ENCODE peak calls at places on chromosomes 5 and 9, in six cellular contexts. S, O, U, L, A and R are unnamed samples.

GRCh38 chr9:131671150-131671549 is 68.7 kb downstream of the RAPGEF1 start:
- DNase-seq in U (no peak), A (no peak), O (no peak), S (no peak), L (no peak), R (no peak)

GRCh38 chr5:176660860-176661641 is 13.8 kb downstream of the TSPAN17 start:
- DNase-seq in O (peak; percentile 71), S (peak; percentile 81), U (peak; percentile 96), L (peak; percentile 77), A (peak; percentile 60), R (peak; percentile 87)

GRCh38 chr5:154207204-154207603 is 16.7 kb downstream of the GALNT10 start:
- DNase-seq in L (no peak), O (no peak), A (no peak), S (no peak), U (no peak), R (no peak)

GRCh38 chr5:307794-308579 is 13.5 kb upstream of the AHRR start:
- DNase-seq in U (no peak), A (no peak), L (no peak), S (no peak), O (no peak), R (no peak)

GRCh38 chr5:87137280-87137679 is 130.4 kb upstream of the RASA1 start:
- DNase-seq in S (no peak), L (no peak), U (no peak), O (no peak), A (no peak), R (no peak)

GRCh38 chr5:36950586-36951457 is 74.3 kb downstream of the NIPBL start:
- DNase-seq in U (no peak), A (no peak), S (no peak), O (no peak), L (peak; percentile 84), R (no peak)

GRCh38 chr9:70117835-70118319 is 74.2 kb downstream of the MAMDC2 start:
- DNase-seq in O (no peak), A (no peak), U (no peak), L (peak; percentile 62), S (no peak), R (no peak)

GRCh38 chr5:134245101-134245604 is 19.3 kb upstream of the PPP2CA start:
- DNase-seq in A (peak; percentile 46), L (peak; percentile 93), S (no peak), U (no peak), O (no peak), R (no peak)

GRCh38 chr5:153658151-153658550 is 167.7 kb downstream of the GRIA1 start:
- DNase-seq in S (no peak), A (no peak), L (no peak), U (no peak), O (no peak), R (peak; percentile 28)

GRCh38 chr9:84557751-84558150 is 111.8 kb upstream of the NTRK2 start:
- DNase-seq in A (no peak), L (no peak), O (no peak), S (no peak), U (no peak), R (no peak)

GRCh38 chr5:173452506-173452905 is 124.3 kb upstream of the STC2 start:
- DNase-seq in S (no peak), O (no peak), U (no peak), L (no peak), A (no peak), R (no peak)

GRCh38 chr5:135891804-135892203 is 3.8 kb downstream of the IL9 start:
- DNase-seq in A (no peak), L (peak; percentile 13), S (no peak), U (no peak), O (no peak), R (peak; percentile 54)

GRCh38 chr5:10424124-10424731 is 17.5 kb upstream of the ROPN1L start:
- DNase-seq in L (peak; percentile 65), O (peak; percentile 70), U (no peak), A (peak; percentile 19), S (no peak), R (peak; percentile 65)

GRCh38 chr9:113652355-113653152 is 189.0 kb downstream of the RGS3 start:
- DNase-seq in O (no peak), S (no peak), L (peak; percentile 44), U (no peak), A (no peak), R (no peak)

GRCh38 chr5:5688194-5688924 is 265.9 kb downstream of the ICE1 start:
- DNase-seq in A (no peak), O (no peak), S (no peak), L (no peak), U (no peak), R (no peak)

GRCh38 chr5:154397652-154398406 is 48.0 kb upstream of the SAP30L start:
- DNase-seq in U (no peak), S (peak; percentile 67), A (no peak), O (peak; percentile 33), L (no peak), R (no peak)

GRCh38 chr5:165722401-165722800 is 2217.0 kb downstream of the MAT2B start:
- DNase-seq in U (no peak), S (no peak), O (no peak), A (no peak), L (no peak), R (no peak)

GRCh38 chr9:15182003-15182695 is 124.9 kb downstream of the TTC39B start:
- DNase-seq in U (no peak), L (no peak), A (no peak), O (peak; percentile 96), S (no peak), R (peak; percentile 83)

GRCh38 chr5:1315709-1316587 is 21.1 kb upstream of the TERT start:
- DNase-seq in S (peak; percentile 81), A (no peak), O (peak; percentile 100), L (no peak), U (peak; percentile 72), R (peak; percentile 49)

GRCh38 chr9:89641980-89642379 is 37.2 kb downstream of the GADD45G start:
- DNase-seq in O (no peak), L (no peak), S (no peak), A (no peak), U (no peak), R (no peak)

GRCh38 chr9:90003046-90003355 is 398.2 kb downstream of the GADD45G start:
- DNase-seq in U (no peak), O (no peak), A (no peak), L (no peak), S (no peak), R (no peak)

GRCh38 chr9:92671323-92671722 is 1.4 kb upstream of the IPPK start:
- DNase-seq in U (no peak), A (no peak), O (no peak), S (no peak), L (peak; percentile 91), R (peak; percentile 8)

GRCh38 chr5:157924931-157925729 is 66.2 kb upstream of the CLINT1 start:
- DNase-seq in L (peak; percentile 10), U (no peak), O (no peak), S (no peak), A (no peak), R (no peak)

GRCh38 chr9:19967567-19968459 is 179.0 kb upstream of the SLC24A2 start:
- DNase-seq in O (peak; percentile 29), S (no peak), L (no peak), A (no peak), U (no peak), R (peak; percentile 94)

GRCh38 chr5:55151923-55152842 is 7.8 kb upstream of the GPX8 start:
- DNase-seq in O (no peak), U (no peak), L (peak; percentile 75), A (no peak), S (no peak), R (no peak)

GRCh38 chr5:171427318-171428167 is 8.1 kb downstream of the FGF18 start:
- DNase-seq in L (no peak), S (no peak), A (no peak), O (no peak), U (no peak), R (no peak)

GRCh38 chr5:13480834-13481233 is 463.7 kb downstream of the DNAH5 start:
- DNase-seq in S (no peak), O (no peak), L (no peak), U (no peak), A (no peak), R (no peak)

GRCh38 chr5:111950660-111951059 is 193.7 kb upstream of the NREP start:
- DNase-seq in U (no peak), S (no peak), L (peak; percentile 70), O (no peak), A (no peak), R (no peak)

GRCh38 chr5:157748740-157749461 is 5.4 kb downstream of the LSM11 start:
- DNase-seq in A (no peak), L (peak; percentile 91), U (no peak), S (no peak), O (no peak), R (no peak)

GRCh38 chr5:109865636-109866035 is 175.9 kb downstream of the MAN2A1 start:
- DNase-seq in A (peak; percentile 40), S (no peak), U (no peak), O (peak; percentile 1), L (peak; percentile 95), R (no peak)

GRCh38 chr5:132257131-132258101 is at the start of gene PDLIM4:
- DNase-seq in A (no peak), L (peak; percentile 18), U (peak; percentile 11), S (no peak), O (no peak), R (peak; percentile 59)

GRCh38 chr9:115395511-115396021 is 277.6 kb upstream of the TNC start:
- DNase-seq in L (peak; percentile 37), S (no peak), A (no peak), U (no peak), O (no peak), R (no peak)

GRCh38 chr5:27241564-27242257 is 203.3 kb upstream of the CDH9 start:
- DNase-seq in O (no peak), A (no peak), U (no peak), S (no peak), L (peak; percentile 85), R (no peak)